ENCODE peak calls at places on chromosomes 13 and 19, in four cellular contexts. One of them, this sample, is unnamed.

GRCh38 chr13:92739306-92739818 is 487.2 kb upstream of the GPC6 start:
- DNase-seq in heart right ventricle: no peak
- DNase-seq in CD8-positive, alpha-beta T cell: no peak
- DNase-seq in ovary: no peak
- DNase-seq in this sample: no peak

GRCh38 chr19:18227781-18228271 is 1.6 kb upstream of the PDE4C start:
- DNase-seq in heart right ventricle: no peak
- DNase-seq in CD8-positive, alpha-beta T cell: no peak
- DNase-seq in ovary: no peak
- DNase-seq in this sample: no peak

GRCh38 chr19:38564981-38565685 is 52.6 kb downstream of the MAP4K1 start:
- DNase-seq in heart right ventricle: no peak
- DNase-seq in CD8-positive, alpha-beta T cell: peak; percentile 60
- DNase-seq in ovary: no peak
- DNase-seq in this sample: no peak

GRCh38 chr19:41442473-41443360 is at the start of gene ERICH4:
- DNase-seq in heart right ventricle: no peak
- DNase-seq in CD8-positive, alpha-beta T cell: no peak
- DNase-seq in ovary: no peak
- DNase-seq in this sample: no peak

GRCh38 chr13:70087247-70087646 is 20.4 kb upstream of the ATXN8OS start:
- DNase-seq in heart right ventricle: no peak
- DNase-seq in CD8-positive, alpha-beta T cell: no peak
- DNase-seq in ovary: no peak
- DNase-seq in this sample: no peak

GRCh38 chr13:66033924-66034323 is 1196.2 kb downstream of the PCDH9 start:
- DNase-seq in heart right ventricle: no peak
- DNase-seq in CD8-positive, alpha-beta T cell: no peak
- DNase-seq in ovary: no peak
- DNase-seq in this sample: no peak

GRCh38 chr19:7863157-7863970 is 10.8 kb downstream of the PRR36 start:
- DNase-seq in heart right ventricle: no peak
- DNase-seq in CD8-positive, alpha-beta T cell: no peak
- DNase-seq in ovary: peak; percentile 40
- DNase-seq in this sample: no peak

GRCh38 chr19:14168993-14169392 is 32.6 kb upstream of the ASF1B start:
- DNase-seq in heart right ventricle: no peak
- DNase-seq in CD8-positive, alpha-beta T cell: no peak
- DNase-seq in ovary: no peak
- DNase-seq in this sample: no peak

GRCh38 chr13:23583491-23583890 is 13.3 kb downstream of the TNFRSF19 start:
- DNase-seq in heart right ventricle: no peak
- DNase-seq in CD8-positive, alpha-beta T cell: no peak
- DNase-seq in ovary: no peak
- DNase-seq in this sample: no peak

GRCh38 chr19:18774782-18775444 is 16.2 kb downstream of the COMP start:
- DNase-seq in heart right ventricle: no peak
- DNase-seq in CD8-positive, alpha-beta T cell: no peak
- DNase-seq in ovary: peak; percentile 23
- DNase-seq in this sample: no peak

GRCh38 chr13:41456768-41457588 is at the start of gene RGCC:
- DNase-seq in heart right ventricle: peak; percentile 83
- DNase-seq in CD8-positive, alpha-beta T cell: peak; percentile 88
- DNase-seq in ovary: peak; percentile 39
- DNase-seq in this sample: peak; percentile 46

GRCh38 chr13:29496241-29496712 is 99.2 kb downstream of the SLC7A1 start:
- DNase-seq in heart right ventricle: peak; percentile 59
- DNase-seq in CD8-positive, alpha-beta T cell: no peak
- DNase-seq in ovary: peak; percentile 57
- DNase-seq in this sample: no peak

DNA sequence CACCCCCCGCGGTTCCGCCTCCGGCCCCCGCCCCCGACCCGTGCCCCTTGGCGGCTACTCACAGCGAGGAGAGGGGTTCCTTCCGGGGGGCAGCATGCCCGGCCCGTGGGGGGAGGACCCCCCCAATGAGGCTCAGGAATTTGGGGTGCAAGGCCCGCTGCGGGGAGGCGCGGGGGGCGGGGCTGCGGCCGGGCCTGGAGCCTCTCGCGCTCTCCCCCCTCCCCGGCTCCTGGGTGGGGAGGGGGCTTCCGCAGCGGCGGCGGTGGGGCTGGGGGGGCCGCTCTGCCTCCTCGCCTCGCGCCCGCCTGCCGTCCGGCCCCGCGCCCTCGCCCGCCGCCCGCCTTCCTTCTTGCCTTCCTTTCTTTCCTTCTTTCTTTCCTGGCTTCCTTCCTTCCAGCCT is 353 bp downstream of the LRRC4B start:
- DNase-seq in heart right ventricle: no peak
- DNase-seq in CD8-positive, alpha-beta T cell: no peak
- DNase-seq in ovary: no peak
- DNase-seq in this sample: no peak
- H3K4me3 ChIP-seq in heart right ventricle: peak overlapping the region; percentile 37
- H3K4me3 ChIP-seq in CD8-positive, alpha-beta T cell: no peak overlapping the region
- H3K4me3 ChIP-seq in ovary: peak overlapping the region; percentile 36
- H3K4me3 ChIP-seq in this sample: peak overlapping the region; percentile 50

GRCh38 chr13:48533207-48533499 is 273 bp upstream of the RCBTB2 start:
- DNase-seq in heart right ventricle: no peak
- DNase-seq in CD8-positive, alpha-beta T cell: no peak
- DNase-seq in ovary: no peak
- DNase-seq in this sample: no peak

GRCh38 chr13:48530833-48531232 is 2.0 kb downstream of the RCBTB2 start:
- DNase-seq in heart right ventricle: no peak
- DNase-seq in CD8-positive, alpha-beta T cell: no peak
- DNase-seq in ovary: no peak
- DNase-seq in this sample: no peak

GRCh38 chr13:48532146-48532472 is 771 bp downstream of the RCBTB2 start:
- DNase-seq in heart right ventricle: no peak
- DNase-seq in CD8-positive, alpha-beta T cell: no peak
- DNase-seq in ovary: no peak
- DNase-seq in this sample: no peak

GRCh38 chr13:48532473-48533206 is at the start of gene RCBTB2:
- DNase-seq in heart right ventricle: peak; percentile 100
- DNase-seq in CD8-positive, alpha-beta T cell: peak; percentile 100
- DNase-seq in ovary: peak; percentile 99
- DNase-seq in this sample: peak; percentile 1

DNA sequence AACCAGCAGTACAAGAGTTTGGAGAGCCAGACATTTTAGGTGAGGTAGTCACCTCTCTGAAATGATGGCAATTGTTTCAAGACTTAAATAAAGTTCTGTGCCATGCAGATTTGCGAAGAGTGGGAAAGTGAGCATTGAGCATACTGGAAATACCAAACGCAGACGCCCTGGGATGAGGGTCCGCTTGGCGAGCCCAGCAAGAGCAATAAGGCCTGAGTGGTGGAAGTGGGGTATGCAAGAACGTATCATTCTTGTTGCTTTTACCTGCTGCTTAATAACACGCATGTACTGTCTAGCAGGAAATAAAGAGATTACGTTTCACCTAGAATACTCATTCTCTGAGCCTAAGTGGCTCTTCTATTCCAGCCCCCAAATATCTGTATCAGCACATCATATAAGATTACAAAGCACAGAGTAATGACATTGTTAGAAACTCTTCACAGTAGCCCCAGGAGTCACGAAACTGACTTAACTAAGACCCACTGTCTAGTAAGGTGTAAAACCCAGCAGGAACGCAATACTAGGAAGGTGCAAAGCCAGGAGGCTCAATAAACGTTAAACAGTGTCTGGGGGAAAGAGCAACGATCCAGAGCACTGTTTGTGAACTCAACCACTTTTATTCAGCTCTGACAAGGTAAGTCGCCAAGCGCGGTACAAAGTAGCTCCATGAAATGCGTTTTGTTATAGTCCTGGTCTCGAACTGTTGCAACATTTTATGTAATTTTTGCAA is 1.3 kb downstream of the RCBTB2 start:
- DNase-seq in heart right ventricle: no peak
- DNase-seq in CD8-positive, alpha-beta T cell: peak; percentile 60
- DNase-seq in ovary: no peak
- DNase-seq in this sample: no peak
- H3K4me3 ChIP-seq in heart right ventricle: peak overlapping the region; percentile 75
- H3K4me3 ChIP-seq in CD8-positive, alpha-beta T cell: peak overlapping the region; percentile 88
- H3K4me3 ChIP-seq in ovary: peak overlapping the region; percentile 89
- H3K4me3 ChIP-seq in this sample: no peak overlapping the region

GRCh38 chr19:2627855-2628254 is 74.6 kb downstream of the GNG7 start:
- DNase-seq in heart right ventricle: no peak
- DNase-seq in CD8-positive, alpha-beta T cell: no peak
- DNase-seq in ovary: no peak
- DNase-seq in this sample: no peak
- H3K4me3 ChIP-seq in heart right ventricle: no peak overlapping the region
- H3K4me3 ChIP-seq in CD8-positive, alpha-beta T cell: no peak overlapping the region
- H3K4me3 ChIP-seq in ovary: no peak overlapping the region
- H3K4me3 ChIP-seq in this sample: no peak overlapping the region

GRCh38 chr13:112979406-112979902 is 10.4 kb downstream of the MCF2L start:
- DNase-seq in heart right ventricle: no peak
- DNase-seq in CD8-positive, alpha-beta T cell: no peak
- DNase-seq in ovary: no peak
- DNase-seq in this sample: no peak

GRCh38 chr13:112980441-112980840 is 11.4 kb downstream of the MCF2L start:
- DNase-seq in heart right ventricle: no peak
- DNase-seq in CD8-positive, alpha-beta T cell: no peak
- DNase-seq in ovary: no peak
- DNase-seq in this sample: no peak

GRCh38 chr13:112977525-112977924 is 8.5 kb downstream of the MCF2L start:
- DNase-seq in heart right ventricle: no peak
- DNase-seq in CD8-positive, alpha-beta T cell: no peak
- DNase-seq in ovary: no peak
- DNase-seq in this sample: no peak

GRCh38 chr13:112977091-112977490 is 8.1 kb downstream of the MCF2L start:
- DNase-seq in heart right ventricle: no peak
- DNase-seq in CD8-positive, alpha-beta T cell: no peak
- DNase-seq in ovary: no peak
- DNase-seq in this sample: no peak

GRCh38 chr13:112978561-112979405 is 9.8 kb downstream of the MCF2L start:
- DNase-seq in heart right ventricle: peak; percentile 62
- DNase-seq in CD8-positive, alpha-beta T cell: no peak
- DNase-seq in ovary: no peak
- DNase-seq in this sample: no peak
- H3K4me3 ChIP-seq in heart right ventricle: peak overlapping the region; percentile 67
- H3K4me3 ChIP-seq in CD8-positive, alpha-beta T cell: no peak overlapping the region
- H3K4me3 ChIP-seq in ovary: no peak overlapping the region
- H3K4me3 ChIP-seq in this sample: no peak overlapping the region

DNA sequence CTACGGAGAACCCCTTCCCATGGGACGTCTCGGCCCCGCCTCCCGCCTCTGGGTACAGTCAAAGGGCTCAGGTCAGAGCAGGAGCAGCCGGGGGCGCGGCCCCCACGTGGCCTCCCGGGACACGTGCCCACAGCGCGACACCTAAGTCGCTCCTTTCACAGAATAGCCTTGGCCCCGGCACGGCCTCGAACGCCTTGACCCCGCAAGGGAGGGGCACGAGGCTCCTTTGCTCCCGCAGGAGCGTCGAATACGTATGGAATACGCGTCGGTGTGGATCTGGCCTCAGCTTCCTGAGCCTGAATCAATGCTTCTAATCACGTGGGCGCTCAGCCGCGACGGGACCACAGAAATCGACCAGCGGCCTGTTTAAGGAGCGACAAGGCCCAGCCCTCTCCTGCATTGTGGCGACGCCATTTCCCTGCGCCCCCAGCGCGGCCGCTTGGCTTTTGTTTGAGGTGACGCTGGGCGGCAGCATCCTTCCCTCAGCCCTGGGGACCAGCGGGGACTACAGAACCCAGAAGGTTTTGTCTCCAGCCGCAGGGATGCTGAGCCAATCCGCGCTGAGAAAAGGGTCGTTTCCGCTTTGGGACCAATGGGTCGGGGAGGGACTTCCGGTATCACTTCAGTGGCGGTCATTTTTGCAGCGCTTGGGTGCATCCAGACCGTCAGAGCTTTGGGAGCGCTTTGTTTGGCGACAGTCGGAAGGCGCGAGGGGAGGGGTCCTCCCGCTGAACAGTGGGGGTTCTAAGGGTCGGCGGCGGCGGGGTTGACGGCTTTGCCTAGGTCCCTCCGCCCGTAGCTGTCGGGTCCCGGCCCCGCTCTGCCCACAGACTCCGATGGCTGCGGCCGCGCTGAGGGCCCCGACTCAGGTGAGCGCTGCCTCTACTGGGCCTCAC is at the start of gene ZIK1:
- DNase-seq in heart right ventricle: peak; percentile 88
- DNase-seq in CD8-positive, alpha-beta T cell: peak; percentile 91
- DNase-seq in ovary: peak; percentile 86
- DNase-seq in this sample: peak; percentile 97
- H3K4me3 ChIP-seq in heart right ventricle: peak within 1 kb of the TSS; percentile 88
- H3K4me3 ChIP-seq in CD8-positive, alpha-beta T cell: peak within 1 kb of the TSS; percentile 59
- H3K4me3 ChIP-seq in ovary: peak within 1 kb of the TSS; percentile 48
- H3K4me3 ChIP-seq in this sample: peak within 1 kb of the TSS; percentile 98

DNA sequence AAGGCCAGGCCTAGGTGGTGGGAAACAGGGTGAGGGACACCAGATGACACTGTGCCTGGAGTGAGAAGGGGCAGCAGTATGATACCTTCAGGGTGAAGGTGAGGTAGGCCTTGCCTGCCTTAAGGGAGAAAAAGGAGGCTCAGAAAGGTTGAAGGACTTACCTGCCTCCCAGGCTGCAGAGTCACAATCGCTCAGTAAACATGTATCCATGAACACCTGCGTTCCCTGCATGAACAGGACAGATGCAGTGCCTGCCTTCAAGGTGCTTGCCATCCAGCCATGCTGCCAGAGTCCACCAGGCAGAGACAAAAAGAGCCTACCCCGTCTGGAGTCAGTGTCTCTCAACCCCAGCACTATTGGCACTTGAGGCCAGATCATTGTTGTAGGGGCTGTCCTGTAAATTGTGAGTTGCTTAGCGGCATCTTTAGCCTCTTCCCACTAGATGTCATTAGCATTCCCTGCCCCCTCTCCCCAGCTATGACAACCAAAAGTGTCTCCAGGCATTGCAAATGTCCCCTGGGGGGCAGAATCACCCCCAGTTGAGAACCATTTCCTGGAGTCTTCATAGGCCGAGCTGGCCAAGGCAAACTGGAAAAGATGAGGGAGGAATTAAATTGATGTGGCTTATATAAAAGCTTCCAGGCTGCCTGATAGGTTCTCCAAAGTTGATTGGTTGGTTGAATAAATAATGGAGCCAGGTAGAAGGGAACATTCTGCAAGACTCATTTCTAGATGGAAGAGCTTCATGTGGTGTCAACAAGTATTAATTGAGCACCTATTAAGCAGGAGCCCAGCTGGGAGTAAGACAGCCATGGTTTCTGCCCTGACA is 1.7 kb downstream of the MAP3K10 start:
- DNase-seq in heart right ventricle: no peak
- DNase-seq in CD8-positive, alpha-beta T cell: no peak
- DNase-seq in ovary: no peak
- DNase-seq in this sample: no peak
- H3K4me3 ChIP-seq in heart right ventricle: peak overlapping the region; percentile 100
- H3K4me3 ChIP-seq in CD8-positive, alpha-beta T cell: no peak overlapping the region
- H3K4me3 ChIP-seq in ovary: no peak overlapping the region
- H3K4me3 ChIP-seq in this sample: no peak overlapping the region

GRCh38 chr13:46893221-46893620 is 3.6 kb downstream of the HTR2A start:
- DNase-seq in heart right ventricle: no peak
- DNase-seq in CD8-positive, alpha-beta T cell: no peak
- DNase-seq in ovary: no peak
- DNase-seq in this sample: no peak
- H3K4me3 ChIP-seq in heart right ventricle: peak overlapping the region; percentile 62
- H3K4me3 ChIP-seq in CD8-positive, alpha-beta T cell: no peak overlapping the region
- H3K4me3 ChIP-seq in ovary: peak overlapping the region; percentile 62
- H3K4me3 ChIP-seq in this sample: no peak overlapping the region

This sample was measured in WERI-Rb-1.